ENCODE peak calls at places on chromosomes 11 and 22, in four cellular contexts. Z is HT-29, I is psoas muscle, G is activated T-cell treated with anti-CD3 and anti-CD28 coated beads for 24 hours. Y is an unnamed sample.

GRCh38 chr22:25057013-25057881 is 104.7 kb downstream of the KIAA1671 start:
- DNase-seq in Z (peak), I (peak), G (peak), Y (peak)

GRCh38 chr11:23711981-23712380 is 784.9 kb upstream of the LUZP2 start:
- DNase-seq in Z (no peak), I (no peak), G (no peak), Y (no peak)

GRCh38 chr11:124108158-124108557 is 7.1 kb upstream of the VWA5A start:
- DNase-seq in Z (peak), I (no peak), G (no peak), Y (peak)

GRCh38 chr11:69295079-69295994 is 1.4 kb downstream of the MYEOV start:
- DNase-seq in Z (peak), I (no peak), G (no peak), Y (no peak)

GRCh38 chr11:58334708-58335107 is 24.2 kb downstream of the OR5B17 start:
- DNase-seq in Z (peak), I (no peak), G (no peak), Y (no peak)

GRCh38 chr11:60343094-60343704 is 16.1 kb downstream of the MS4A6E start:
- DNase-seq in Z (peak), I (no peak), G (no peak), Y (no peak)

GRCh38 chr22:30196141-30196866 is 50.3 kb downstream of the LIF start:
- DNase-seq in Z (peak), I (peak), G (peak), Y (peak)

GRCh38 chr11:8503872-8504491 is 90.0 kb downstream of the STK33 start:
- DNase-seq in Z (no peak), I (no peak), G (no peak), Y (no peak)

GRCh38 chr22:20091690-20092476 is 11.8 kb downstream of the DGCR8 start:
- DNase-seq in Z (no peak), I (no peak), G (no peak), Y (no peak)

GRCh38 chr11:90218606-90219005 is 4.2 kb downstream of the CHORDC1 start:
- DNase-seq in Z (no peak), I (peak), G (no peak), Y (no peak)

GRCh38 chr11:2797181-2797711 is 88.3 kb downstream of the CDKN1C start:
- DNase-seq in Z (no peak), I (peak), G (no peak), Y (no peak)

GRCh38 chr11:72781313-72782080 is 12.3 kb downstream of the STARD10 start:
- DNase-seq in Z (no peak), I (peak), G (peak), Y (no peak)

GRCh38 chr11:25927391-25927790 is 404.5 kb upstream of the ANO3 start:
- DNase-seq in Z (no peak), I (no peak), G (no peak), Y (no peak)

GRCh38 chr11:11458523-11458922 is 105.5 kb upstream of the CSNK2A3 start:
- DNase-seq in Z (no peak), I (no peak), G (no peak), Y (no peak)

GRCh38 chr22:43090130-43090789 is 1.1 kb upstream of the TTLL1 start:
- DNase-seq in Z (peak), I (peak), G (peak), Y (peak)

GRCh38 chr11:118175031-118175531 is 1.4 kb downstream of the SCN2B start:
- DNase-seq in Z (no peak), I (no peak), G (no peak), Y (no peak)

GRCh38 chr11:1121343-1122331 is 36.1 kb upstream of the MUC5AC start:
- DNase-seq in Z (no peak), I (no peak), G (no peak), Y (no peak)

GRCh38 chr11:7597620-7598019 is 75.7 kb downstream of the CYB5R2 start:
- DNase-seq in Z (peak), I (no peak), G (no peak), Y (no peak)

GRCh38 chr11:116871248-116871647 is 33.8 kb upstream of the APOA1 start:
- DNase-seq in Z (no peak), I (no peak), G (no peak), Y (no peak)

GRCh38 chr11:101456812-101457211 is 127.0 kb downstream of the TRPC6 start:
- DNase-seq in Z (peak), I (no peak), G (no peak), Y (no peak)

GRCh38 chr11:110376711-110377324 is 52.9 kb upstream of the FDX1 start:
- DNase-seq in Z (peak), I (peak), G (peak), Y (peak)

GRCh38 chr11:62497132-62497915 is 49.3 kb downstream of the AHNAK start:
- DNase-seq in Z (peak), I (no peak), G (no peak), Y (peak)

GRCh38 chr11:64502634-64503033 is 88.4 kb upstream of the SLC22A12 start:
- DNase-seq in Z (no peak), I (no peak), G (no peak), Y (no peak)

GRCh38 chr11:44572884-44573283 is 7.4 kb downstream of the CD82 start:
- DNase-seq in Z (no peak), I (no peak), G (no peak), Y (no peak)

GRCh38 chr22:38467904-38468760 is at the start of gene KDELR3:
- DNase-seq in Z (peak), I (peak), G (peak), Y (peak)

GRCh38 chr11:78262710-78263109 is 74.0 kb downstream of the USP35 start:
- DNase-seq in Z (no peak), I (no peak), G (no peak), Y (no peak)

GRCh38 chr11:71558996-71559395 is 6.4 kb upstream of the KRTAP5-10 start:
- DNase-seq in Z (no peak), I (no peak), G (no peak), Y (no peak)

GRCh38 chr11:71181566-71181965 is 70.8 kb downstream of the SHANK2 start:
- DNase-seq in Z (no peak), I (no peak), G (no peak), Y (no peak)

GRCh38 chr11:67006029-67006884 is 16.7 kb upstream of the SYT12 start:
- DNase-seq in Z (peak), I (peak), G (peak), Y (peak)

GRCh38 chr11:12042215-12042676 is 33.8 kb upstream of the DKK3 start:
- DNase-seq in Z (no peak), I (no peak), G (no peak), Y (peak)

Y was measured in NCI-H460.